ENCODE peak calls at places on chromosomes 12 and 14, in eight cellular contexts. D, H, R, I, O, W, Q and V are unnamed samples.

GRCh38 chr14:105411017-105411941 is 8.3 kb upstream of the MTA1 start:
- DNase-seq in D (peak; percentile 38), I (peak; percentile 71), W (no peak), Q (peak; percentile 48), H (no peak), O (peak; percentile 12), R (peak; percentile 75), V (no peak)

GRCh38 chr12:116123511-116124258 is 153.8 kb downstream of the MED13L start:
- DNase-seq in R (no peak), D (peak; percentile 50), Q (peak; percentile 73), O (peak; percentile 53), I (no peak), W (peak; percentile 7), H (no peak), V (peak; percentile 65)

GRCh38 chr14:28243600-28243999 is 523.0 kb upstream of the FOXG1 start:
- DNase-seq in W (no peak), D (peak; percentile 1), I (no peak), Q (no peak), O (peak; percentile 14), R (no peak), H (no peak), V (no peak)

GRCh38 chr14:68703093-68703492 is 89.8 kb downstream of the ZFP36L1 start:
- DNase-seq in Q (no peak), R (no peak), D (peak; percentile 61), W (no peak), H (no peak), I (peak; percentile 89), O (peak; percentile 78), V (no peak)

GRCh38 chr12:55932546-55932919 is 1.6 kb downstream of the DGKA start:
- DNase-seq in Q (no peak), I (no peak), O (peak; percentile 41), D (peak; percentile 63), W (no peak), R (no peak), H (peak; percentile 74), V (no peak)

GRCh38 chr14:22850944-22851790 is 14.8 kb downstream of the MMP14 start:
- DNase-seq in R (peak; percentile 77), H (no peak), I (no peak), W (peak; percentile 57), Q (no peak), O (peak; percentile 98), D (peak; percentile 97), V (no peak)

GRCh38 chr12:7748774-7749296 is 1.7 kb upstream of the CLEC4C start:
- DNase-seq in O (no peak), R (no peak), Q (no peak), H (no peak), I (no peak), W (no peak), D (no peak), V (no peak)

GRCh38 chr12:67593871-67594330 is 54.6 kb upstream of the DYRK2 start:
- DNase-seq in I (no peak), H (no peak), W (no peak), R (no peak), D (no peak), Q (no peak), O (no peak), V (no peak)

GRCh38 chr12:6821271-6821673 is 349 bp upstream of the GPR162 start:
- DNase-seq in Q (peak; percentile 93), D (peak; percentile 87), O (peak; percentile 70), R (peak; percentile 75), H (no peak), I (peak; percentile 84), W (peak; percentile 62), V (no peak)

GRCh38 chr12:10170199-10170598 is 1.7 kb downstream of the OLR1 start:
- DNase-seq in W (no peak), H (no peak), O (no peak), Q (no peak), R (no peak), I (peak; percentile 77), D (no peak), V (no peak)

GRCh38 chr12:96500686-96501085 is 11.3 kb downstream of the CFAP54 start:
- DNase-seq in Q (peak; percentile 27), R (no peak), O (no peak), H (no peak), D (peak; percentile 68), I (no peak), W (no peak), V (no peak)

GRCh38 chr14:102323102-102323501 is 3.6 kb downstream of the ZNF839 start:
- DNase-seq in O (peak; percentile 52), R (peak; percentile 72), I (peak; percentile 57), H (peak; percentile 55), Q (peak; percentile 56), W (no peak), D (peak; percentile 91), V (peak; percentile 12)

GRCh38 chr14:104773505-104774452 is 20.8 kb downstream of the SIVA1 start:
- DNase-seq in H (no peak), R (no peak), I (no peak), D (no peak), O (no peak), W (no peak), Q (no peak), V (no peak)

GRCh38 chr12:45794422-45794821 is 64.9 kb downstream of the ARID2 start:
- DNase-seq in D (no peak), I (no peak), Q (no peak), W (no peak), O (no peak), H (no peak), R (no peak), V (no peak)

GRCh38 chr12:8844665-8845064 is 22.2 kb downstream of the A2ML1 start:
- DNase-seq in R (no peak), H (no peak), W (no peak), I (no peak), D (peak; percentile 52), Q (no peak), O (peak; percentile 18), V (no peak)

GRCh38 chr12:31325524-31325875 is 450 bp downstream of the SINHCAF start:
- DNase-seq in H (no peak), O (no peak), W (no peak), R (no peak), D (no peak), Q (no peak), I (no peak), V (no peak)

GRCh38 chr14:71089974-71090373 is 182.7 kb downstream of the PCNX1 start:
- DNase-seq in O (peak; percentile 34), W (no peak), Q (no peak), H (no peak), R (no peak), I (no peak), D (peak; percentile 23), V (no peak)

GRCh38 chr12:108634225-108634795 is 616 bp upstream of the SELPLG start:
- DNase-seq in Q (no peak), O (no peak), R (no peak), I (no peak), D (no peak), W (no peak), H (peak; percentile 69), V (peak; percentile 80)

GRCh38 chr14:96309128-96309906 is 53.3 kb downstream of the BDKRB1 start:
- DNase-seq in I (no peak), D (no peak), W (no peak), R (no peak), H (no peak), O (no peak), Q (no peak), V (no peak)

GRCh38 chr14:103811189-103811588 is 36.2 kb downstream of the PPP1R13B start:
- DNase-seq in D (no peak), H (no peak), W (no peak), R (no peak), I (no peak), Q (no peak), O (no peak), V (no peak)

GRCh38 chr14:94411638-94412037 is 23.2 kb upstream of the SERPINA1 start:
- DNase-seq in D (no peak), Q (no peak), R (no peak), I (no peak), O (no peak), W (no peak), H (no peak), V (no peak)

GRCh38 chr14:37655418-37655817 is 60.0 kb downstream of the TTC6 start:
- DNase-seq in H (no peak), I (no peak), R (no peak), D (no peak), Q (no peak), O (peak; percentile 23), W (no peak), V (no peak)

GRCh38 chr12:4270670-4271432 is 2.7 kb upstream of the CCND2 start:
- DNase-seq in O (no peak), I (no peak), W (no peak), Q (no peak), R (peak; percentile 78), D (no peak), H (peak; percentile 63), V (no peak)

GRCh38 chr12:124389537-124390441 is 94.9 kb downstream of the RFLNA start:
- DNase-seq in D (no peak), I (no peak), Q (no peak), H (no peak), W (no peak), R (no peak), O (no peak), V (no peak)

GRCh38 chr12:120066341-120066740 is 50.2 kb downstream of the RAB35 start:
- DNase-seq in H (no peak), I (peak; percentile 18), W (no peak), D (no peak), O (no peak), Q (no peak), R (no peak), V (no peak)

GRCh38 chr12:6383572-6384498 is at the start of gene LTBR:
- DNase-seq in D (peak; percentile 97), R (peak; percentile 99), Q (no peak), I (peak; percentile 93), H (no peak), O (peak; percentile 67), W (peak; percentile 42), V (no peak)